ENCODE peak calls at places on chromosomes 12 and 14, in four cellular contexts. G is activated CD8-positive, alpha-beta T cell treated with anti-CD3 and anti-CD28 coated beads for 36 hours; Y is AG04450; X is heart left ventricle. Z is an unnamed sample.

GRCh38 chr14:33788116-33788515 is 162.8 kb downstream of the EGLN3 start:
- DNase-seq in X (no peak), Y (no peak), G (no peak), Z (no peak)

GRCh38 chr12:9759680-9760592 is 765 bp downstream of the CD69 start:
- DNase-seq in X (no peak), Y (no peak), G (no peak), Z (no peak)

GRCh38 chr14:99758121-99758871 is 34.9 kb upstream of the EML1 start:
- DNase-seq in Y (peak), G (no peak), X (no peak), Z (no peak)

GRCh38 chr12:28156362-28156761 is 33.9 kb upstream of the CCDC91 start:
- DNase-seq in X (no peak), Y (no peak), G (no peak), Z (no peak)

GRCh38 chr12:9365296-9365695 is 157.1 kb upstream of the PZP start:
- DNase-seq in X (no peak), G (no peak), Y (no peak), Z (no peak)

GRCh38 chr12:76455582-76456345 is 103.8 kb downstream of the OSBPL8 start:
- DNase-seq in Y (peak), X (no peak), G (peak), Z (no peak)

GRCh38 chr14:73428354-73428824 is 30.0 kb downstream of the NUMB start:
- DNase-seq in X (no peak), G (no peak), Y (no peak), Z (peak)

GRCh38 chr14:104280902-104281767 is 142.7 kb downstream of the KIF26A start:
- DNase-seq in G (no peak), X (peak), Y (no peak), Z (no peak)

GRCh38 chr14:96238676-96239075 is 17.3 kb upstream of the BDKRB1 start:
- DNase-seq in X (no peak), G (no peak), Y (no peak), Z (no peak)

GRCh38 chr14:68939893-68940613 is 39.0 kb downstream of the ACTN1 start:
- DNase-seq in Y (peak), G (peak), X (peak), Z (no peak)

GRCh38 chr12:57452937-57453509 is 2.1 kb upstream of the INHBE start:
- DNase-seq in Y (no peak), X (peak), G (peak), Z (peak)

GRCh38 chr12:121827351-121828099 is 23.7 kb downstream of the SETD1B start:
- DNase-seq in G (no peak), Y (no peak), X (no peak), Z (no peak)

GRCh38 chr14:85533821-85534271 is 3.9 kb downstream of the FLRT2 start:
- DNase-seq in Y (no peak), G (no peak), X (no peak), Z (no peak)

GRCh38 chr12:3273409-3273853 is 196.3 kb downstream of the TSPAN9 start:
- DNase-seq in Y (no peak), G (no peak), X (no peak), Z (no peak)

GRCh38 chr14:88488081-88488480 is 66.7 kb downstream of the PTPN21 start:
- DNase-seq in Y (no peak), X (no peak), G (no peak), Z (no peak)

GRCh38 chr12:95181103-95181502 is 36.2 kb downstream of the FGD6 start:
- DNase-seq in G (no peak), X (no peak), Y (no peak), Z (no peak)

GRCh38 chr12:114406326-114407033 is 536 bp upstream of the TBX5 start:
- DNase-seq in Y (no peak), X (no peak), G (no peak), Z (no peak)

GRCh38 chr12:88764781-88765470 is 184.7 kb upstream of the KITLG start:
- DNase-seq in Y (no peak), G (no peak), X (no peak), Z (no peak)

GRCh38 chr12:123398177-123398916 is 14.4 kb downstream of the KMT5A start:
- DNase-seq in X (peak), G (no peak), Y (no peak), Z (peak)

GRCh38 chr14:50044040-50044651 is 72.2 kb downstream of the VCPKMT start:
- DNase-seq in G (peak), X (no peak), Y (no peak), Z (no peak)

GRCh38 chr12:13203028-13203922 is 6.7 kb downstream of the EMP1 start:
- DNase-seq in Y (no peak), G (peak), X (peak), Z (no peak)

GRCh38 chr14:105355049-105355575 is 40.6 kb downstream of the PACS2 start:
- DNase-seq in X (no peak), G (no peak), Y (no peak), Z (no peak)

GRCh38 chr14:22650960-22651521 is 6.9 kb upstream of the OR6J1 start:
- DNase-seq in X (no peak), Y (no peak), G (peak), Z (no peak)

GRCh38 chr14:53850714-53851296 is 105.8 kb downstream of the BMP4 start:
- DNase-seq in G (no peak), X (no peak), Y (no peak), Z (no peak)

GRCh38 chr12:121543786-121544185 is 37.0 kb downstream of the KDM2B start:
- DNase-seq in Y (no peak), X (no peak), G (no peak), Z (no peak)

GRCh38 chr14:96265387-96265786 is 9.4 kb downstream of the BDKRB1 start:
- DNase-seq in Y (no peak), G (no peak), X (no peak), Z (no peak)

GRCh38 chr12:64066052-64066451 is 156.0 kb downstream of the KICS2 start:
- DNase-seq in G (no peak), X (no peak), Y (no peak), Z (no peak)

GRCh38 chr14:63717704-63718103 is 10.2 kb downstream of the SGPP1 start:
- DNase-seq in X (no peak), Y (no peak), G (no peak), Z (no peak)

GRCh38 chr14:79056879-79057278 is 886.7 kb downstream of the NRXN3 start:
- DNase-seq in G (no peak), Y (peak), X (no peak), Z (no peak)

GRCh38 chr12:19654630-19655384 is 215.5 kb downstream of the AEBP2 start:
- DNase-seq in G (no peak), X (no peak), Y (peak), Z (no peak)

GRCh38 chr14:50272498-50272897 is 39.5 kb downstream of the L2HGDH start:
- DNase-seq in X (no peak), Y (no peak), G (no peak), Z (no peak)

GRCh38 chr14:33404054-33404453 is 465.4 kb downstream of the NPAS3 start:
- DNase-seq in Y (no peak), G (no peak), X (no peak), Z (no peak)

GRCh38 chr12:85405781-85406522 is 125.9 kb downstream of the ALX1 start:
- DNase-seq in X (no peak), G (no peak), Y (no peak), Z (no peak)

GRCh38 chr12:5430639-5431603 is 987 bp upstream of the NTF3 start:
- DNase-seq in X (no peak), Y (no peak), G (no peak), Z (no peak)

GRCh38 chr14:94593749-94594431 is 12.7 kb downstream of the SERPINA5 start:
- DNase-seq in X (no peak), G (no peak), Y (no peak), Z (no peak)

GRCh38 chr14:75334191-75335051 is 55.8 kb downstream of the FOS start:
- DNase-seq in X (peak), Y (no peak), G (peak), Z (peak)

GRCh38 chr12:109625131-109625559 is 51.6 kb downstream of the MVK start:
- DNase-seq in Y (no peak), G (no peak), X (no peak), Z (no peak)

GRCh38 chr12:6807170-6807569 is 14.5 kb upstream of the GPR162 start:
- DNase-seq in G (no peak), X (no peak), Y (no peak), Z (no peak)

GRCh38 chr14:58639842-58640484 is 2.2 kb downstream of the DACT1 start:
- DNase-seq in Y (peak), G (peak), X (no peak), Z (peak)

GRCh38 chr12:47965581-47965980 is 2.2 kb downstream of the TMEM106C start:
- DNase-seq in G (no peak), X (no peak), Y (no peak), Z (no peak)

GRCh38 chr12:92403210-92404175 is 257.8 kb upstream of the BTG1 start:
- DNase-seq in G (peak), X (no peak), Y (no peak), Z (no peak)

GRCh38 chr12:92404921-92405320 is 259.3 kb upstream of the BTG1 start:
- DNase-seq in X (no peak), G (no peak), Y (no peak), Z (no peak)

GRCh38 chr12:92411687-92412086 is 266.0 kb upstream of the BTG1 start:
- DNase-seq in X (no peak), G (no peak), Y (no peak), Z (no peak)

GRCh38 chr12:92404259-92404894 is 258.7 kb upstream of the BTG1 start:
- DNase-seq in X (no peak), Y (no peak), G (no peak), Z (no peak)

GRCh38 chr12:92408072-92408900 is 262.6 kb upstream of the BTG1 start:
- DNase-seq in X (peak), Y (no peak), G (peak), Z (peak)
- TF ChIP-seq CTCF in X (no peak), Y (peak), G (peak), Z (peak)

GRCh38 chr12:79121486-79121885 is 256.9 kb downstream of the SYT1 start:
- DNase-seq in X (no peak), G (no peak), Y (no peak), Z (no peak)
- TF ChIP-seq CTCF in X (no peak), G (no peak), Y (peak), Z (no peak)

DNA sequence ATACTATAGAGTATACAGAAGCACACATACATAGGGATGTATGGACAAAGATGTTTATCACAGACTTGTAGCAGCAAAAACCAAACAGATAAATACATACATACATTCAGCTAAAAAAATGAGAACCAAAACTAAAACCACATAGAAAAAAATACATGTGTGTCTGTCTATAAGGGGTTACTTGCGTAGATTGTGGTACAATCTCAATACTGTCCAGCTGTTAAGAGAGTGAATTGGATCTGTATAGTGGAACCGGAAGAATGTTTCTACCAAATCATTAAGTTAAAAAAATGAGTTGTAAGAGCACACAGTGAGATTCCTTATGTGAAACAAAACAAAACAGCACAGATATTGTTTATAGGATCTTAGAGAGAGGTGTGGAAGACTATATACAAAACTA is 44.2 kb upstream of the DCD start:
- DNase-seq in Y (no peak), G (no peak), X (no peak), Z (no peak)
- TF ChIP-seq CTCF in Y (no peak), G (no peak), X (no peak), Z (no peak)

DNA sequence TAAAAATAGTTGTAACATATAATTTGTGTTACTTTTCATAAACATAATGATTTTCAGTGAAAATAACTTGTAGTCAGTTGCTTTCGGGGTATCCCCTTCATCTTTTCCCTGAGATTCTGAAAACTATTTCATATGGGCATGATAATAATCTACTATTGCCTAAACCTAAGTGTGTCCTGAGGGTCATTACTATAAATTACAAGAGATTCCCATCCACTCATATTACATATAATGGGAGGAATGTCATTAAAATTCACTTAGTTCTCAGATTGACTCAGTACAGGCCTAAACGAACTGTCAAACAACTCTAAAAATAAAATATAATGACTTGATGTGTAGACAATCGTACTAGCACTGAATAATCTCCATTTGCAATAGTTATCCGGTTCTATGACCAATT is 72.7 kb downstream of the PTPRR start:
- DNase-seq in Y (no peak), G (no peak), X (no peak), Z (no peak)
- TF ChIP-seq CTCF in Y (no peak), G (no peak), X (no peak), Z (no peak)

GRCh38 chr14:26187996-26188605 is 409.7 kb downstream of the NOVA1 start:
- DNase-seq in G (no peak), X (no peak), Y (no peak), Z (no peak)

GRCh38 chr14:26190644-26191043 is 407.2 kb downstream of the NOVA1 start:
- DNase-seq in X (no peak), Y (no peak), G (no peak), Z (no peak)

GRCh38 chr14:26194816-26195215 is 403.0 kb downstream of the NOVA1 start:
- DNase-seq in X (no peak), G (no peak), Y (no peak), Z (no peak)

GRCh38 chr14:26191666-26192065 is 406.2 kb downstream of the NOVA1 start:
- DNase-seq in Y (no peak), X (no peak), G (no peak), Z (no peak)

DNA sequence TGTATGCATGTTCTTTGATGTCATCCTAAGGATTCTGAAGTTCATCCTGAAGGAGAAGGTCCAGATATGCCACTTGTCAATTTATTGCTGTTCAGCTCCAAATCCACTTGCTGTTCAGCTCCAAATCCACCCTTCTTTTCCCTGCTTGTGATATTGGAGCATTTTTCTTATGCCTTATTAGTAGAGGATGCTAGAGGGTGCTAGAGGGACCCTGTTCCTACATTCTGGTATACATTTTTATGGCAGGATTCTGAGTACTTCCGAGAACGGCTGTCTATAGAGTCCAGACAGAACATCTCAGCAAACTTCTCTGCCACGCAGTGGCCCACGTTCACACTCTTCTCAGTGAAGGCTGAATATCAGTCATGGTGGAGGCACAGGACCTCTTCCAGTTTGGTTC is 406.7 kb downstream of the NOVA1 start:
- DNase-seq in Y (no peak), X (no peak), G (no peak), Z (no peak)
- TF ChIP-seq CTCF in Y (no peak), X (no peak), G (no peak), Z (no peak)

DNA sequence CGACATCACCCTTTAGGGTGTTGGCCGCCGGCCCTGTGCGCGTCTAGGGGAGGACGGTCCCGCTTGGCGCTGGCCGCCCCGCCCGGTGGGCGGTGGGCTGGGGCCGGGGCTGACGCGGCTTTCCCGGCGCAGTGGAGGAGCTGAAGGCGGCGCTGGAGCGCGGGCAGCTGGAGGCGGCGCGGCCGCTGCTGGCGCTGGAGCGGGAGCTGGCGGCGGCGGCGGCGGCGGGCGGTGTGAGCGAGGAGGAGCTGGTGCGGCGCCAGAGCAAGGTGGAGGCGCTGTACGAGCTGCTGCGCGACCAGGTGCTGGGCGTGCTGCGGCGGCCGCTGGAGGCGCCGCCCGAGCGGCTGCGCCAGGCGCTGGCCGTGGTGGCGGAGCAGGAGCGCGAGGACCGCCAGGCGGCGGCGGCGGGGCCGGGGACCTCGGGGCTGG is 3.6 kb downstream of the TNFAIP2 start:
- DNase-seq in X (peak), G (no peak), Y (no peak), Z (peak)
- TF ChIP-seq CTCF in X (peak), G (no peak), Y (no peak), Z (no peak)

Z was measured in lung.